ENCODE peak calls at places on chromosomes 7 and 10, in eight cellular contexts. U is neural crest cell, C is stomach, L is GM06990, E is WTC11, I is Panc1, P is SW480, W is GM23338. G is an unnamed sample.

GRCh38 chr7:46131916-46132795 is 211.1 kb upstream of the IGFBP3 start:
- DNase-seq in P (peak; percentile 51), E (peak; percentile 31), L (no peak), C (no peak), U (no peak), W (peak; percentile 66), I (no peak), G (peak; percentile 42)

GRCh38 chr10:124641282-124642075 is 102.7 kb downstream of the FAM53B start:
- DNase-seq in P (no peak), E (no peak), L (no peak), U (no peak), C (no peak), I (no peak), W (no peak), G (no peak)

GRCh38 chr7:83410989-83411591 is 237.8 kb downstream of the SEMA3E start:
- DNase-seq in U (peak; percentile 18), W (peak; percentile 78), P (peak; percentile 71), C (peak; percentile 26), I (peak; percentile 61), E (no peak), L (no peak), G (peak; percentile 15)

GRCh38 chr7:98870071-98870651 is 347 bp upstream of the TMEM130 start:
- DNase-seq in C (no peak), E (peak; percentile 77), W (peak; percentile 88), U (no peak), I (no peak), P (no peak), L (peak; percentile 70), G (peak; percentile 72)

GRCh38 chr7:124652237-124652636 is 113.4 kb downstream of the GPR37 start:
- DNase-seq in U (no peak), L (no peak), P (no peak), E (no peak), C (no peak), W (no peak), I (no peak), G (no peak)

GRCh38 chr10:34181545-34182300 is 633.4 kb downstream of the PARD3 start:
- DNase-seq in L (no peak), U (no peak), C (no peak), W (peak; percentile 31), I (no peak), P (no peak), E (no peak), G (peak; percentile 36)

GRCh38 chr7:41029072-41029492 is 673.8 kb downstream of the INHBA start:
- DNase-seq in U (no peak), L (no peak), E (no peak), W (no peak), C (no peak), P (peak; percentile 85), I (peak; percentile 84), G (no peak)

GRCh38 chr10:119786117-119786769 is 60.4 kb downstream of the INPP5F start:
- DNase-seq in L (no peak), C (no peak), U (no peak), W (peak; percentile 91), E (peak; percentile 54), P (peak; percentile 55), I (no peak), G (no peak)

GRCh38 chr7:95411036-95411435 is 14.9 kb upstream of the PON3 start:
- DNase-seq in U (no peak), P (no peak), C (no peak), W (no peak), E (no peak), I (no peak), L (no peak), G (no peak)

GRCh38 chr10:85333594-85333993 is 1005.2 kb downstream of the CCSER2 start:
- DNase-seq in W (no peak), E (no peak), I (no peak), P (no peak), L (no peak), U (no peak), C (no peak), G (no peak)

GRCh38 chr10:132593900-132594876 is 56.6 kb downstream of the INPP5A start:
- DNase-seq in W (no peak), E (no peak), P (no peak), L (peak; percentile 61), C (no peak), I (no peak), U (no peak), G (no peak)